ENCODE peak calls at places on chromosomes 11 and 22, in ten cellular contexts. P is pancreas, X is adrenal gland, Q is right atrium auricular region, K is OCI-LY7, A is fibroblast of lung, T is aorta, W is mammary epithelial cell, N is neuronal stem cell, B is Peyer's patch. G is an unnamed sample. For H3K9me3, the result is how much of the 10 kb centered on the place peaks cover.

GRCh38 chr22:38313384-38313955 is 3.8 kb downstream of the CSNK1E start:
- DNase-seq in P (no peak), X (peak), Q (peak), K (peak), A (peak), T (peak), W (peak), N (no peak), B (peak), G (peak)

GRCh38 chr11:128890543-128891409 is at the start of gene KCNJ5:
- DNase-seq in P (peak), X (peak), Q (no peak), K (no peak), A (no peak), T (peak), W (peak), N (no peak), B (no peak), G (peak)

GRCh38 chr11:117366183-117366582 is 38.5 kb downstream of the CEP164 start:
- DNase-seq in P (no peak), X (no peak), Q (no peak), K (no peak), A (no peak), T (no peak), W (no peak), N (no peak), B (no peak), G (no peak)

GRCh38 chr22:22931557-22932270 is 44.1 kb downstream of the IGLL5 start:
- DNase-seq in P (no peak), X (no peak), Q (no peak), K (peak), A (no peak), T (peak), W (no peak), N (no peak), B (no peak), G (no peak)

GRCh38 chr22:39916496-39916895 is 15.6 kb downstream of the GRAP2 start:
- DNase-seq in P (no peak), X (no peak), Q (no peak), K (no peak), A (no peak), T (no peak), W (no peak), N (no peak), B (no peak), G (no peak)

GRCh38 chr11:3920148-3920852 is 64.8 kb downstream of the STIM1 start:
- DNase-seq in P (no peak), X (no peak), Q (peak), K (no peak), A (peak), T (peak), W (peak), N (no peak), B (no peak), G (no peak)

GRCh38 chr11:65891180-65892136 is 985 bp downstream of the CCDC85B start:
- DNase-seq in P (no peak), X (peak), Q (no peak), K (peak), A (peak), T (peak), W (no peak), N (no peak), B (peak), G (peak)

GRCh38 chr22:45462034-45462655 is 40.5 kb upstream of the FBLN1 start:
- DNase-seq in P (no peak), X (no peak), Q (no peak), K (peak), A (no peak), T (no peak), W (no peak), N (no peak), B (no peak), G (no peak)

GRCh38 chr11:46237248-46238077 is 40.0 kb upstream of the CREB3L1 start:
- DNase-seq in P (peak), X (peak), Q (peak), K (no peak), A (peak), T (peak), W (peak), N (no peak), B (no peak), G (peak)

GRCh38 chr22:40416267-40416570 is 45.8 kb downstream of the SGSM3 start:
- DNase-seq in P (no peak), X (no peak), Q (no peak), K (no peak), A (no peak), T (no peak), W (no peak), N (no peak), B (no peak), G (no peak)

GRCh38 chr11:59040607-59041006 is 45.5 kb upstream of the GLYATL1B start:
- DNase-seq in P (no peak), X (no peak), Q (no peak), K (peak), A (no peak), T (no peak), W (no peak), N (no peak), B (no peak), G (no peak)

GRCh38 chr11:128421577-128421976 is 165.8 kb downstream of the ETS1 start:
- DNase-seq in P (no peak), X (no peak), Q (no peak), K (no peak), A (peak), T (no peak), W (no peak), N (no peak), B (no peak), G (no peak)

GRCh38 chr11:64364435-64364834 is 5.5 kb downstream of the RPS6KA4 start:
- DNase-seq in P (no peak), X (no peak), Q (no peak), K (peak), A (no peak), T (no peak), W (no peak), N (no peak), B (peak), G (no peak)

GRCh38 chr22:40691532-40691931 is 12.2 kb downstream of the MCHR1 start:
- DNase-seq in P (no peak), X (no peak), Q (no peak), K (no peak), A (no peak), T (no peak), W (no peak), N (no peak), B (no peak), G (no peak)

GRCh38 chr11:134585666-134586285 is 173.7 kb upstream of the B3GAT1 start:
- DNase-seq in P (no peak), X (no peak), Q (peak), K (no peak), A (no peak), T (no peak), W (no peak), N (no peak), B (no peak), G (no peak)

GRCh38 chr11:75311858-75312288 is 39.6 kb downstream of the ARRB1 start:
- DNase-seq in P (no peak), X (peak), Q (peak), K (no peak), A (peak), T (peak), W (no peak), N (no peak), B (no peak), G (peak)

GRCh38 chr11:126607776-126608625 is 252.5 kb downstream of the ST3GAL4 start:
- DNase-seq in P (no peak), X (no peak), Q (no peak), K (no peak), A (no peak), T (no peak), W (no peak), N (no peak), B (no peak), G (no peak)

GRCh38 chr11:67299471-67300191 is 3.7 kb upstream of the SSH3 start:
- DNase-seq in P (no peak), X (peak), Q (no peak), K (no peak), A (no peak), T (no peak), W (no peak), N (no peak), B (no peak), G (no peak)

GRCh38 chr11:92866679-92867282 is 102.7 kb upstream of the MTNR1B start:
- DNase-seq in P (no peak), X (no peak), Q (no peak), K (no peak), A (no peak), T (no peak), W (no peak), N (no peak), B (no peak), G (peak)

GRCh38 chr11:29093416-29093815 is 923.4 kb downstream of the KCNA4 start:
- DNase-seq in P (no peak), X (no peak), Q (no peak), K (no peak), A (peak), T (no peak), W (no peak), N (no peak), B (no peak), G (no peak)

GRCh38 chr22:24327827-24328226 is 57.2 kb downstream of the SPECC1L start:
- DNase-seq in P (no peak), X (no peak), Q (no peak), K (no peak), A (no peak), T (no peak), W (no peak), N (no peak), B (no peak), G (no peak)

GRCh38 chr11:12832828-12833227 is 158.6 kb downstream of the TEAD1 start:
- DNase-seq in P (no peak), X (no peak), Q (no peak), K (no peak), A (no peak), T (no peak), W (no peak), N (no peak), B (no peak), G (no peak)

DNA sequence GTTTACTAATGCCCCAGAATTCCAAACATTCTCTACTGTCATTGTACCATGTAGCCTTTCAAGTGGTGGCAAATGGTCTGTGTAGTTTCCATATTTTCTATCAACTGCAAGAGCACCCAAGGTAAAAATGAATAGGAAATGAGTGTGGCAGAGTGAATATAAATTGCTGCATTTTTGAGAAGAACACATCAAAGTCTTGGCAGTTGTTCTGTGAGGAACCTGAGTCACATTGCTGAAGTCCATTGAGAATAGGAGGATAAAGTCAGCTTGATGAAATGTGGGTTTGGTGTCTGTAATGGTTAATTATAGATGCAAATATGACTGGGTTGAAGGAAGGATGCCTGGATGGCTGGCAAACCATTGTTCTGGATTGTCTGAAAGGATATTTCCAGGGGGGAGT is 193.7 kb downstream of the AASDHPPT start:
- DNase-seq in P (no peak), X (no peak), Q (no peak), K (no peak), A (no peak), T (no peak), W (no peak), N (no peak), B (no peak), G (no peak)
- H3K4me3 ChIP-seq in P (no peak), X (no peak), Q (no peak), K (no peak), A (no peak), T (no peak), W (no peak), N (no peak), B (no peak), G (no peak)

GRCh38 chr22:47921906-47922305 is 1159.5 kb downstream of the TBC1D22A start:
- DNase-seq in P (no peak), X (no peak), Q (no peak), K (peak), A (no peak), T (no peak), W (no peak), N (no peak), B (no peak), G (no peak)
- H3K9me3 ChIP-seq in P (under half), X (under half), Q (under half), K (under half), A (under half), T (under half), W (under half), N (under half), B (under half), G (under half)

GRCh38 chr11:105611414-105611813 is 1.5 kb downstream of the GRIA4 start:
- DNase-seq in P (no peak), X (no peak), Q (no peak), K (no peak), A (peak), T (no peak), W (no peak), N (no peak), B (no peak), G (no peak)
- H3K4me3 ChIP-seq in P (no peak), X (no peak), Q (no peak), K (no peak), A (no peak), T (no peak), W (no peak), N (peak), B (peak), G (peak)

GRCh38 chr11:50394017-50394416 is 361.3 kb downstream of the OR4C45 start:
- DNase-seq in P (no peak), X (no peak), Q (no peak), K (no peak), A (no peak), T (no peak), W (no peak), N (no peak), B (no peak), G (no peak)
- H3K9me3 ChIP-seq in P (under half), X (under half), Q (under half), K (half or more), A (under half), T (under half), W (under half), N (under half), B (under half), G (half or more)

GRCh38 chr22:26589845-26590524 is at the start of gene TPST2:
- DNase-seq in P (peak), X (peak), Q (peak), K (peak), A (peak), T (peak), W (peak), N (peak), B (peak), G (peak)

GRCh38 chr22:26589367-26589844 is 526 bp downstream of the TPST2 start:
- DNase-seq in P (no peak), X (peak), Q (no peak), K (peak), A (no peak), T (peak), W (no peak), N (peak), B (peak), G (peak)

GRCh38 chr22:26588749-26589366 is 1.1 kb downstream of the TPST2 start:
- DNase-seq in P (no peak), X (no peak), Q (no peak), K (no peak), A (no peak), T (no peak), W (no peak), N (no peak), B (no peak), G (no peak)

GRCh38 chr22:26592368-26593015 is 2.6 kb upstream of the TPST2 start:
- DNase-seq in P (no peak), X (no peak), Q (no peak), K (peak), A (no peak), T (no peak), W (peak), N (no peak), B (peak), G (no peak)

DNA sequence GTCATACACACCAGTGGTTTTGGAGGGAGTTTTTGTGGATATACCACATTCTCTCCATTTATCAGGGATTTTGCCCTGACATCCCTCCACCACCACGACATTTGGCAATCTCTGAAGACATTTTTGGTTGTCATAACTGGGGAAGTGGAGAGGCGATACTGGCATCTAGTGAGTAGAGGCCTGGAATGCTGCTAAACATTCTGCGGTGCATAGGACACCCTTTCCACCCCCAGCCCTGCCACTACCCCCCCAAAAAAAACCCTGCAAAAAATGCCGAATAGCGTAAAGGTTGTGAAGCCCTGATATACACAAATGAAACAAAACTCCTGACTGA is 560 bp upstream of the TPST2 start:
- DNase-seq in P (no peak), X (no peak), Q (no peak), K (no peak), A (peak), T (no peak), W (no peak), N (no peak), B (no peak), G (no peak)
- H3K4me3 ChIP-seq in P (peak), X (peak), Q (peak), K (peak), A (peak), T (peak), W (peak), N (no peak), B (peak), G (peak)

DNA sequence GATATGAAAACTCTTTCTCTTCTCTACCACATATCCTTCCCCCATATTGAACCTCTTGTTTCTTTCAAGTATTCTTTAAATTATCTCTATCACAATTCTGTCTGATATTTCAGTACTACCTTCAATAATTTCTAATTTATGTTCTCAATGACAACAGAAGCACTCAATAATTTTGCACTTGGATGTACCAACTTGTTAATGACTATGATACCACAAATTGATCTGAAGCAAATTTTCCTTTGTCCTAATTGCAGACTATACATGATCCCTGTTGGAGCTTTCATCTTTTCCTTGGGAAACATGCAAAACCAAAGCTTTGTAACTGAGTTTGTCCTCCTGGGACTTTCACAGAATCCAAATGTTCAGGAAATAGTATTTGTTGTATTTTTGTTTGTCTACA is at the start of gene OR4C15:
- DNase-seq in P (no peak), X (no peak), Q (no peak), K (no peak), A (no peak), T (no peak), W (no peak), N (no peak), B (no peak), G (no peak)
- H3K9me3 ChIP-seq in P (under half), X (under half), Q (under half), K (under half), A (under half), T (under half), W (under half), N (under half), B (under half), G (under half)

GRCh38 chr22:21736084-21736642 is 569 bp upstream of the YPEL1 start:
- DNase-seq in P (no peak), X (no peak), Q (no peak), K (no peak), A (no peak), T (no peak), W (no peak), N (no peak), B (no peak), G (no peak)
- H3K4me3 ChIP-seq in P (peak), X (peak), Q (peak), K (peak), A (peak), T (peak), W (peak), N (peak), B (peak), G (no peak)

GRCh38 chr11:37282367-37282766 is 684.3 kb upstream of the RAG2 start:
- DNase-seq in P (no peak), X (no peak), Q (no peak), K (no peak), A (no peak), T (no peak), W (no peak), N (no peak), B (no peak), G (no peak)

GRCh38 chr11:37286890-37287289 is 688.9 kb upstream of the RAG2 start:
- DNase-seq in P (no peak), X (no peak), Q (no peak), K (no peak), A (no peak), T (no peak), W (no peak), N (no peak), B (no peak), G (no peak)
- H3K9me3 ChIP-seq in P (under half), X (under half), Q (under half), K (under half), A (under half), T (under half), W (under half), N (under half), B (under half), G (under half)

G was measured in heart right ventricle.